ENCODE peak calls at places on chromosomes 12 and 14, in ten cellular contexts. Q is C1 segment of cervical spinal cord; K is fibroblast of pulmonary artery; L is epithelial cell of esophagus; X is naive thymus-derived CD8-positive, alpha-beta T cell; H is PC-9; R is sigmoid colon; G is NCI-H2171 treated with DMSO at 0.1 percent for 48 hours; D is T-helper 22 cell; P is caudate nucleus. U is an unnamed sample.

GRCh38 chr12:108446766-108447165 is 68.3 kb upstream of the FICD start:
- DNase-seq in X (no peak), D (no peak), K (peak; percentile 67), H (no peak), G (no peak), Q (no peak), R (peak; percentile 82), P (no peak), L (peak; percentile 67), U (no peak)

GRCh38 chr12:68686262-68686594 is 550 bp upstream of the NUP107 start:
- DNase-seq in D (no peak), Q (no peak), R (no peak), P (no peak), G (no peak), K (no peak), X (no peak), H (no peak), L (no peak), U (no peak)

GRCh38 chr12:103326190-103326589 is 169.6 kb downstream of the C12orf42 start:
- DNase-seq in D (no peak), Q (no peak), P (no peak), R (no peak), K (no peak), X (no peak), G (peak; percentile 19), H (no peak), L (peak; percentile 20), U (no peak)

GRCh38 chr12:48601013-48601756 is 31.3 kb upstream of the LALBA start:
- DNase-seq in G (no peak), L (peak; percentile 55), R (no peak), K (peak; percentile 7), X (no peak), D (no peak), Q (no peak), P (no peak), H (no peak), U (no peak)

GRCh38 chr12:82760423-82760822 is 73.7 kb downstream of the TMTC2 start:
- DNase-seq in L (no peak), K (no peak), H (no peak), R (no peak), Q (no peak), D (no peak), P (no peak), G (no peak), X (no peak), U (no peak)

GRCh38 chr14:92729632-92730358 is 18.6 kb downstream of the LGMN start:
- DNase-seq in H (peak; percentile 81), G (no peak), P (no peak), Q (no peak), X (no peak), D (no peak), L (peak; percentile 67), K (peak; percentile 80), R (no peak), U (no peak)

GRCh38 chr14:22952418-22952817 is 4.5 kb downstream of the HAUS4 start:
- DNase-seq in X (no peak), G (no peak), H (no peak), Q (no peak), P (no peak), D (no peak), L (peak; percentile 14), K (no peak), R (peak; percentile 3), U (no peak)

GRCh38 chr12:16526693-16527092 is 79.3 kb downstream of the LMO3 start:
- DNase-seq in D (no peak), L (peak; percentile 67), R (no peak), K (peak; percentile 91), H (no peak), P (no peak), G (no peak), Q (no peak), X (no peak), U (no peak)

GRCh38 chr12:79555006-79555925 is 135.5 kb downstream of the PAWR start:
- DNase-seq in K (peak; percentile 85), P (no peak), Q (no peak), R (no peak), X (no peak), H (peak; percentile 39), G (peak; percentile 48), L (peak; percentile 39), D (no peak), U (no peak)

GRCh38 chr12:112847708-112848337 is 56.3 kb downstream of the RPH3A start:
- DNase-seq in Q (no peak), K (no peak), H (no peak), L (no peak), G (no peak), P (no peak), R (no peak), D (no peak), X (no peak), U (no peak)

GRCh38 chr12:119448737-119449136 is 114.2 kb downstream of the CCDC60 start:
- DNase-seq in P (no peak), X (no peak), R (no peak), D (no peak), K (no peak), L (no peak), G (peak; percentile 53), H (no peak), Q (no peak), U (no peak)

GRCh38 chr14:60163741-60164140 is 1.5 kb downstream of the DHRS7 start:
- DNase-seq in X (no peak), Q (no peak), G (peak; percentile 26), D (no peak), L (no peak), K (no peak), H (no peak), P (no peak), R (no peak), U (no peak)

GRCh38 chr14:22497671-22498093 is 91.3 kb downstream of the DAD1 start:
- DNase-seq in R (no peak), H (no peak), D (no peak), P (no peak), Q (no peak), X (no peak), G (no peak), L (peak; percentile 53), K (no peak), U (no peak)

GRCh38 chr12:25020621-25021243 is 71.8 kb upstream of the BCAT1 start:
- DNase-seq in Q (no peak), X (no peak), K (no peak), R (no peak), P (no peak), D (no peak), H (no peak), G (no peak), L (no peak), U (no peak)

GRCh38 chr12:4145990-4146859 is 127.3 kb upstream of the CCND2 start:
- DNase-seq in X (no peak), D (no peak), K (no peak), P (no peak), L (peak; percentile 22), Q (no peak), H (no peak), G (no peak), R (no peak), U (peak; percentile 87)

GRCh38 chr12:92136021-92136735 is 9.5 kb downstream of the BTG1 start:
- DNase-seq in D (no peak), K (no peak), G (no peak), Q (no peak), X (no peak), P (no peak), R (no peak), H (no peak), L (no peak), U (no peak)

GRCh38 chr12:5874514-5874913 is 70.5 kb downstream of the ANO2 start:
- DNase-seq in K (no peak), X (no peak), D (no peak), G (no peak), R (no peak), H (no peak), P (no peak), Q (no peak), L (no peak), U (no peak)

GRCh38 chr12:120101182-120101581 is 15.4 kb downstream of the RAB35 start:
- DNase-seq in R (no peak), Q (no peak), H (no peak), G (no peak), K (no peak), D (no peak), P (no peak), X (no peak), L (no peak), U (no peak)

GRCh38 chr12:34347367-34347766 is 325.1 kb downstream of the ALG10 start:
- DNase-seq in G (peak; percentile 16), Q (no peak), D (no peak), L (no peak), K (no peak), X (no peak), R (no peak), P (no peak), H (peak; percentile 44), U (no peak)